ENCODE peak calls at places on chromosome 2, in nine cellular contexts. One of them, this sample, is unnamed.

GRCh38 chr2:144510206-144510991 is 9.5 kb downstream of the ZEB2 start:
- DNase-seq in lung: no peak
- DNase-seq in heart left ventricle: peak; percentile 73
- DNase-seq in tibial artery: peak; percentile 67
- DNase-seq in neuronal stem cell: no peak
- DNase-seq in cardiac muscle cell: peak; percentile 58
- DNase-seq in tibial nerve: no peak
- DNase-seq in HAP-1: peak; percentile 84
- DNase-seq in endodermal cell: peak; percentile 83
- DNase-seq in this sample: no peak

GRCh38 chr2:230578106-230578505 is 134.5 kb upstream of the CAB39 start:
- DNase-seq in lung: no peak
- DNase-seq in heart left ventricle: no peak
- DNase-seq in tibial artery: no peak
- DNase-seq in neuronal stem cell: no peak
- DNase-seq in cardiac muscle cell: no peak
- DNase-seq in tibial nerve: no peak
- DNase-seq in HAP-1: no peak
- DNase-seq in endodermal cell: no peak
- DNase-seq in this sample: no peak

GRCh38 chr2:226902041-226902972 is 66.5 kb downstream of the RHBDD1 start:
- DNase-seq in lung: no peak
- DNase-seq in heart left ventricle: no peak
- DNase-seq in tibial artery: no peak
- DNase-seq in neuronal stem cell: no peak
- DNase-seq in cardiac muscle cell: no peak
- DNase-seq in tibial nerve: no peak
- DNase-seq in HAP-1: no peak
- DNase-seq in endodermal cell: no peak
- DNase-seq in this sample: peak; percentile 57

GRCh38 chr2:28633739-28634138 is 117.9 kb upstream of the PPP1CB start:
- DNase-seq in lung: no peak
- DNase-seq in heart left ventricle: no peak
- DNase-seq in tibial artery: no peak
- DNase-seq in neuronal stem cell: no peak
- DNase-seq in cardiac muscle cell: no peak
- DNase-seq in tibial nerve: no peak
- DNase-seq in HAP-1: no peak
- DNase-seq in endodermal cell: no peak
- DNase-seq in this sample: peak; percentile 64

GRCh38 chr2:233486778-233487552 is 79.6 kb downstream of the USP40 start:
- DNase-seq in lung: no peak
- DNase-seq in heart left ventricle: peak; percentile 34
- DNase-seq in tibial artery: no peak
- DNase-seq in neuronal stem cell: no peak
- DNase-seq in cardiac muscle cell: no peak
- DNase-seq in tibial nerve: no peak
- DNase-seq in HAP-1: no peak
- DNase-seq in endodermal cell: no peak
- DNase-seq in this sample: peak; percentile 92

GRCh38 chr2:106020032-106020431 is 174.1 kb downstream of the UXS1 start:
- DNase-seq in lung: no peak
- DNase-seq in heart left ventricle: peak; percentile 37
- DNase-seq in tibial artery: no peak
- DNase-seq in neuronal stem cell: no peak
- DNase-seq in cardiac muscle cell: no peak
- DNase-seq in tibial nerve: no peak
- DNase-seq in HAP-1: no peak
- DNase-seq in endodermal cell: no peak
- DNase-seq in this sample: no peak

GRCh38 chr2:172823451-172823850 is 87.8 kb downstream of the RAPGEF4 start:
- DNase-seq in lung: no peak
- DNase-seq in heart left ventricle: no peak
- DNase-seq in tibial artery: no peak
- DNase-seq in neuronal stem cell: no peak
- DNase-seq in cardiac muscle cell: no peak
- DNase-seq in tibial nerve: no peak
- DNase-seq in HAP-1: no peak
- DNase-seq in endodermal cell: no peak
- DNase-seq in this sample: no peak

GRCh38 chr2:127324635-127325034 is 30.7 kb upstream of the ERCC3 start:
- DNase-seq in lung: no peak
- DNase-seq in heart left ventricle: no peak
- DNase-seq in tibial artery: no peak
- DNase-seq in neuronal stem cell: no peak
- DNase-seq in cardiac muscle cell: peak; percentile 39
- DNase-seq in tibial nerve: no peak
- DNase-seq in HAP-1: peak; percentile 48
- DNase-seq in endodermal cell: no peak
- DNase-seq in this sample: peak; percentile 83

GRCh38 chr2:26002617-26003310 is 20.5 kb upstream of the KIF3C start:
- DNase-seq in lung: peak; percentile 37
- DNase-seq in heart left ventricle: peak; percentile 42
- DNase-seq in tibial artery: peak; percentile 67
- DNase-seq in neuronal stem cell: no peak
- DNase-seq in cardiac muscle cell: no peak
- DNase-seq in tibial nerve: peak; percentile 48
- DNase-seq in HAP-1: no peak
- DNase-seq in endodermal cell: no peak
- DNase-seq in this sample: no peak

GRCh38 chr2:229601396-229601795 is 113.0 kb downstream of the DNER start:
- DNase-seq in lung: no peak
- DNase-seq in heart left ventricle: no peak
- DNase-seq in tibial artery: no peak
- DNase-seq in neuronal stem cell: no peak
- DNase-seq in cardiac muscle cell: no peak
- DNase-seq in tibial nerve: no peak
- DNase-seq in HAP-1: no peak
- DNase-seq in endodermal cell: no peak
- DNase-seq in this sample: no peak

GRCh38 chr2:221153226-221153625 is 418.9 kb downstream of the EPHA4 start:
- DNase-seq in lung: no peak
- DNase-seq in heart left ventricle: no peak
- DNase-seq in tibial artery: no peak
- DNase-seq in neuronal stem cell: no peak
- DNase-seq in cardiac muscle cell: no peak
- DNase-seq in tibial nerve: peak; percentile 5
- DNase-seq in HAP-1: no peak
- DNase-seq in endodermal cell: no peak
- DNase-seq in this sample: no peak

GRCh38 chr2:106983305-106983704 is 97.3 kb upstream of the ST6GAL2 start:
- DNase-seq in lung: no peak
- DNase-seq in heart left ventricle: no peak
- DNase-seq in tibial artery: no peak
- DNase-seq in neuronal stem cell: no peak
- DNase-seq in cardiac muscle cell: no peak
- DNase-seq in tibial nerve: no peak
- DNase-seq in HAP-1: no peak
- DNase-seq in endodermal cell: no peak
- DNase-seq in this sample: peak; percentile 15

GRCh38 chr2:66494708-66495107 is 59.8 kb downstream of the MEIS1 start:
- DNase-seq in lung: peak; percentile 63
- DNase-seq in heart left ventricle: peak; percentile 63
- DNase-seq in tibial artery: peak; percentile 84
- DNase-seq in neuronal stem cell: no peak
- DNase-seq in cardiac muscle cell: no peak
- DNase-seq in tibial nerve: peak; percentile 64
- DNase-seq in HAP-1: no peak
- DNase-seq in endodermal cell: no peak
- DNase-seq in this sample: peak; percentile 42

GRCh38 chr2:10252202-10252601 is 50.5 kb upstream of the HPCAL1 start:
- DNase-seq in lung: no peak
- DNase-seq in heart left ventricle: no peak
- DNase-seq in tibial artery: no peak
- DNase-seq in neuronal stem cell: no peak
- DNase-seq in cardiac muscle cell: no peak
- DNase-seq in tibial nerve: no peak
- DNase-seq in HAP-1: no peak
- DNase-seq in endodermal cell: no peak
- DNase-seq in this sample: no peak

GRCh38 chr2:164662066-164662465 is 40.8 kb upstream of the GRB14 start:
- DNase-seq in lung: no peak
- DNase-seq in heart left ventricle: no peak
- DNase-seq in tibial artery: no peak
- DNase-seq in neuronal stem cell: no peak
- DNase-seq in cardiac muscle cell: peak; percentile 40
- DNase-seq in tibial nerve: no peak
- DNase-seq in HAP-1: no peak
- DNase-seq in endodermal cell: no peak
- DNase-seq in this sample: peak; percentile 54

GRCh38 chr2:212736327-212736726 is 197.7 kb upstream of the ERBB4 start:
- DNase-seq in lung: no peak
- DNase-seq in heart left ventricle: no peak
- DNase-seq in tibial artery: no peak
- DNase-seq in neuronal stem cell: no peak
- DNase-seq in cardiac muscle cell: no peak
- DNase-seq in tibial nerve: no peak
- DNase-seq in HAP-1: no peak
- DNase-seq in endodermal cell: no peak
- DNase-seq in this sample: no peak

GRCh38 chr2:45005261-45006002 is 3.8 kb downstream of the SIX2 start:
- DNase-seq in lung: no peak
- DNase-seq in heart left ventricle: no peak
- DNase-seq in tibial artery: no peak
- DNase-seq in neuronal stem cell: no peak
- DNase-seq in cardiac muscle cell: peak; percentile 21
- DNase-seq in tibial nerve: no peak
- DNase-seq in HAP-1: no peak
- DNase-seq in endodermal cell: no peak
- DNase-seq in this sample: no peak
- H3K4me3 ChIP-seq in lung: no peak overlapping the region
- H3K4me3 ChIP-seq in heart left ventricle: peak overlapping the region; percentile 27
- H3K4me3 ChIP-seq in tibial artery: no peak overlapping the region
- H3K4me3 ChIP-seq in neuronal stem cell: no peak overlapping the region
- H3K4me3 ChIP-seq in cardiac muscle cell: peak overlapping the region; percentile 11
- H3K4me3 ChIP-seq in tibial nerve: no peak overlapping the region
- H3K4me3 ChIP-seq in HAP-1: no peak overlapping the region
- H3K4me3 ChIP-seq in endodermal cell: peak overlapping the region; percentile 78
- H3K4me3 ChIP-seq in this sample: no peak overlapping the region

GRCh38 chr2:45672138-45672537 is 20.7 kb downstream of the PRKCE start:
- DNase-seq in lung: no peak
- DNase-seq in heart left ventricle: no peak
- DNase-seq in tibial artery: no peak
- DNase-seq in neuronal stem cell: no peak
- DNase-seq in cardiac muscle cell: no peak
- DNase-seq in tibial nerve: no peak
- DNase-seq in HAP-1: no peak
- DNase-seq in endodermal cell: no peak
- DNase-seq in this sample: no peak
- H3K4me1 ChIP-seq in lung: peaks cover 9% of the 10 kb centered on the region
- H3K4me1 ChIP-seq in heart left ventricle: peaks cover 24% of the 10 kb centered on the region
- H3K4me1 ChIP-seq in tibial artery: peaks cover 19% of the 10 kb centered on the region
- H3K4me1 ChIP-seq in neuronal stem cell: no peaks in the 10 kb centered on the region
- H3K4me1 ChIP-seq in cardiac muscle cell: peaks cover 39% of the 10 kb centered on the region
- H3K4me1 ChIP-seq in tibial nerve: peaks cover 14% of the 10 kb centered on the region
- H3K4me1 ChIP-seq in HAP-1: peaks cover 3% of the 10 kb centered on the region
- H3K4me1 ChIP-seq in endodermal cell: no peaks in the 10 kb centered on the region
- H3K4me1 ChIP-seq in this sample: peaks cover 40% of the 10 kb centered on the region

DNA sequence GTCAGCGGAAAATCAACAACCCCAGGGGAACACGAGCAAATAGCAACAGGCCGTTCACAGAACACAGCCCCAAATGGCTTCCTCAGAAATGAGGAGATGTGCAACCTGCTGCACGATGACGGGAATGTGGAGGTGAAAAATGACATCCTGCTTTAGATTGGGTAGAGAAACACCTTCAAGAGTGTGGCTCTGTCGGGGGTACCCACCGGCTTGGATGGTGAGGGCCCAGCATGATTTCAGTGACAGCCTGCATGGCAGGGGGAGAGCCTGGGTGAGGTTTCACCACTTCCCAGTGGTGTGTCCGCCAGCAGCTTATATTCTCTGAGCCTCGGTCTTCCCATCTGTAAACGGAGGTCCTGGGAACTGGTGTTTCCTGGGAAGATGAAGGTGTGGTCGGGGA is 157.8 kb upstream of the GLI2 start:
- DNase-seq in lung: no peak
- DNase-seq in heart left ventricle: no peak
- DNase-seq in tibial artery: no peak
- DNase-seq in neuronal stem cell: no peak
- DNase-seq in cardiac muscle cell: no peak
- DNase-seq in tibial nerve: no peak
- DNase-seq in HAP-1: no peak
- DNase-seq in endodermal cell: no peak
- DNase-seq in this sample: no peak
- H3K27me3 ChIP-seq in lung: peaks cover 8% of the 10 kb centered on the region
- H3K27me3 ChIP-seq in heart left ventricle: no peaks in the 10 kb centered on the region
- H3K27me3 ChIP-seq in tibial artery: no peaks in the 10 kb centered on the region
- H3K27me3 ChIP-seq in neuronal stem cell: no peaks in the 10 kb centered on the region
- H3K27me3 ChIP-seq in cardiac muscle cell: peaks cover 72% of the 10 kb centered on the region
- H3K27me3 ChIP-seq in tibial nerve: peaks cover 16% of the 10 kb centered on the region
- H3K27me3 ChIP-seq in HAP-1: no peaks in the 10 kb centered on the region
- H3K27me3 ChIP-seq in endodermal cell: peaks cover 86% of the 10 kb centered on the region
- H3K27me3 ChIP-seq in this sample: peaks cover 50% of the 10 kb centered on the region

GRCh38 chr2:171595896-171596295 is 73.6 kb downstream of the CYBRD1 start:
- DNase-seq in lung: no peak
- DNase-seq in heart left ventricle: no peak
- DNase-seq in tibial artery: no peak
- DNase-seq in neuronal stem cell: no peak
- DNase-seq in cardiac muscle cell: no peak
- DNase-seq in tibial nerve: no peak
- DNase-seq in HAP-1: no peak
- DNase-seq in endodermal cell: no peak
- DNase-seq in this sample: peak; percentile 82

GRCh38 chr2:171598713-171599319 is 76.5 kb downstream of the CYBRD1 start:
- DNase-seq in lung: peak; percentile 36
- DNase-seq in heart left ventricle: no peak
- DNase-seq in tibial artery: no peak
- DNase-seq in neuronal stem cell: peak; percentile 36
- DNase-seq in cardiac muscle cell: peak; percentile 75
- DNase-seq in tibial nerve: peak; percentile 47
- DNase-seq in HAP-1: peak; percentile 75
- DNase-seq in endodermal cell: peak; percentile 63
- DNase-seq in this sample: peak; percentile 93

GRCh38 chr2:171600126-171600525 is 77.9 kb downstream of the CYBRD1 start:
- DNase-seq in lung: no peak
- DNase-seq in heart left ventricle: no peak
- DNase-seq in tibial artery: no peak
- DNase-seq in neuronal stem cell: no peak
- DNase-seq in cardiac muscle cell: no peak
- DNase-seq in tibial nerve: no peak
- DNase-seq in HAP-1: no peak
- DNase-seq in endodermal cell: no peak
- DNase-seq in this sample: no peak

GRCh38 chr2:171592026-171592555 is 69.8 kb downstream of the CYBRD1 start:
- DNase-seq in lung: no peak
- DNase-seq in heart left ventricle: no peak
- DNase-seq in tibial artery: no peak
- DNase-seq in neuronal stem cell: no peak
- DNase-seq in cardiac muscle cell: no peak
- DNase-seq in tibial nerve: peak; percentile 34
- DNase-seq in HAP-1: peak; percentile 77
- DNase-seq in endodermal cell: no peak
- DNase-seq in this sample: no peak

DNA sequence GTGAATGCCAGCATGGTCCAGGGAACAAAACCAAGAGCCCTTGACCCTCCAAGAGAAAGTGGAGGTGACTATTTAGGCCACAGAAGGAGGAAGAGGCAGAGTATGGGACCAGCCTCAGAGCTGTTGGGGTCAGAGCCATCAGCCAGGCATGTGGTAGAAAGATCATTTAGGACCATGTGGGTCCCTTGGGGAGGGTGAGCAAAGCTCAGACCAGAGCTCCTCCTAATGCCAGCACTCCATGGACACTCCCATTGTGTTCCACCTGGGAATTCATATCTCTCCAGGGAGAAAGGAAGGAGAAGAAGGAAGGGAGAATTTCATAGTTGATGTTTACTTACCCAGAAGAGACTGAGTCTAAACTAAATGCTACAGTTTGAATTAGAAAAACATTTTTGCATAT is 73.2 kb downstream of the CYBRD1 start:
- DNase-seq in lung: no peak
- DNase-seq in heart left ventricle: no peak
- DNase-seq in tibial artery: no peak
- DNase-seq in neuronal stem cell: no peak
- DNase-seq in cardiac muscle cell: no peak
- DNase-seq in tibial nerve: no peak
- DNase-seq in HAP-1: no peak
- DNase-seq in endodermal cell: no peak
- DNase-seq in this sample: no peak
- H3K4me3 ChIP-seq in lung: no peak overlapping the region
- H3K4me3 ChIP-seq in heart left ventricle: no peak overlapping the region
- H3K4me3 ChIP-seq in tibial artery: no peak overlapping the region
- H3K4me3 ChIP-seq in neuronal stem cell: no peak overlapping the region
- H3K4me3 ChIP-seq in cardiac muscle cell: no peak overlapping the region
- H3K4me3 ChIP-seq in tibial nerve: no peak overlapping the region
- H3K4me3 ChIP-seq in HAP-1: no peak overlapping the region
- H3K4me3 ChIP-seq in endodermal cell: no peak overlapping the region
- H3K4me3 ChIP-seq in this sample: no peak overlapping the region